ENCODE peak calls at places on chromosomes 5 and 9, in nine cellular contexts. One of them, this sample, is unnamed. For H3K9me3, the result is how much of the 10 kb centered on the place peaks cover.

GRCh38 chr9:85521331-85522197 is 220.2 kb downstream of the AGTPBP1 start:
- DNase-seq in CD8-positive, alpha-beta T cell: no peak
- DNase-seq in cardiac muscle cell: no peak
- DNase-seq in NT2/D1: no peak
- DNase-seq in lung: no peak
- DNase-seq in naive thymus-derived CD4-positive, alpha-beta T cell: no peak
- DNase-seq in H1: no peak
- DNase-seq in endodermal cell: no peak
- DNase-seq in tibial artery: no peak
- DNase-seq in this sample: no peak

GRCh38 chr5:43104102-43104501 is 16.6 kb upstream of the ZNF131 start:
- DNase-seq in tibial artery: no peak
- DNase-seq in lung: no peak
- DNase-seq in H1: no peak
- DNase-seq in naive thymus-derived CD4-positive, alpha-beta T cell: no peak
- DNase-seq in NT2/D1: no peak
- DNase-seq in cardiac muscle cell: peak
- DNase-seq in CD8-positive, alpha-beta T cell: no peak
- DNase-seq in endodermal cell: no peak
- DNase-seq in this sample: no peak

GRCh38 chr9:88571417-88571816 is 36.4 kb downstream of the NXNL2 start:
- DNase-seq in CD8-positive, alpha-beta T cell: no peak
- DNase-seq in naive thymus-derived CD4-positive, alpha-beta T cell: no peak
- DNase-seq in H1: no peak
- DNase-seq in endodermal cell: no peak
- DNase-seq in cardiac muscle cell: no peak
- DNase-seq in NT2/D1: no peak
- DNase-seq in lung: no peak
- DNase-seq in tibial artery: no peak
- DNase-seq in this sample: no peak

GRCh38 chr5:146307796-146308195 is 30.8 kb upstream of the POU4F3 start:
- DNase-seq in naive thymus-derived CD4-positive, alpha-beta T cell: no peak
- DNase-seq in NT2/D1: no peak
- DNase-seq in tibial artery: no peak
- DNase-seq in CD8-positive, alpha-beta T cell: no peak
- DNase-seq in cardiac muscle cell: no peak
- DNase-seq in lung: no peak
- DNase-seq in H1: no peak
- DNase-seq in endodermal cell: no peak
- DNase-seq in this sample: no peak

GRCh38 chr5:11384441-11385250 is 519.6 kb downstream of the CTNND2 start:
- DNase-seq in NT2/D1: no peak
- DNase-seq in tibial artery: no peak
- DNase-seq in CD8-positive, alpha-beta T cell: no peak
- DNase-seq in naive thymus-derived CD4-positive, alpha-beta T cell: no peak
- DNase-seq in cardiac muscle cell: no peak
- DNase-seq in lung: no peak
- DNase-seq in H1: no peak
- DNase-seq in endodermal cell: peak
- DNase-seq in this sample: no peak

GRCh38 chr5:132019857-132020555 is 8.5 kb upstream of the ACSL6 start:
- DNase-seq in naive thymus-derived CD4-positive, alpha-beta T cell: peak
- DNase-seq in H1: no peak
- DNase-seq in cardiac muscle cell: no peak
- DNase-seq in CD8-positive, alpha-beta T cell: peak
- DNase-seq in lung: no peak
- DNase-seq in NT2/D1: no peak
- DNase-seq in endodermal cell: no peak
- DNase-seq in tibial artery: no peak
- DNase-seq in this sample: no peak

GRCh38 chr5:54463696-54464095 is 8.2 kb downstream of the HSPB3 start:
- DNase-seq in CD8-positive, alpha-beta T cell: no peak
- DNase-seq in naive thymus-derived CD4-positive, alpha-beta T cell: no peak
- DNase-seq in cardiac muscle cell: peak
- DNase-seq in H1: no peak
- DNase-seq in endodermal cell: no peak
- DNase-seq in NT2/D1: no peak
- DNase-seq in lung: no peak
- DNase-seq in tibial artery: no peak
- DNase-seq in this sample: no peak

GRCh38 chr5:72841756-72842535 is 25.5 kb downstream of the TNPO1 start:
- DNase-seq in naive thymus-derived CD4-positive, alpha-beta T cell: no peak
- DNase-seq in lung: no peak
- DNase-seq in endodermal cell: no peak
- DNase-seq in cardiac muscle cell: no peak
- DNase-seq in H1: no peak
- DNase-seq in NT2/D1: no peak
- DNase-seq in CD8-positive, alpha-beta T cell: no peak
- DNase-seq in tibial artery: no peak
- DNase-seq in this sample: no peak

GRCh38 chr5:164818440-164818839 is 1313.0 kb downstream of the MAT2B start:
- DNase-seq in naive thymus-derived CD4-positive, alpha-beta T cell: no peak
- DNase-seq in endodermal cell: no peak
- DNase-seq in cardiac muscle cell: no peak
- DNase-seq in lung: no peak
- DNase-seq in NT2/D1: no peak
- DNase-seq in tibial artery: no peak
- DNase-seq in H1: no peak
- DNase-seq in CD8-positive, alpha-beta T cell: no peak
- DNase-seq in this sample: no peak

GRCh38 chr5:144421411-144421810 is 250.7 kb downstream of the KCTD16 start:
- DNase-seq in naive thymus-derived CD4-positive, alpha-beta T cell: no peak
- DNase-seq in cardiac muscle cell: no peak
- DNase-seq in endodermal cell: peak
- DNase-seq in H1: no peak
- DNase-seq in NT2/D1: no peak
- DNase-seq in CD8-positive, alpha-beta T cell: no peak
- DNase-seq in tibial artery: no peak
- DNase-seq in lung: no peak
- DNase-seq in this sample: no peak

GRCh38 chr5:36664762-36665161 is 58.4 kb downstream of the SLC1A3 start:
- DNase-seq in CD8-positive, alpha-beta T cell: no peak
- DNase-seq in cardiac muscle cell: no peak
- DNase-seq in naive thymus-derived CD4-positive, alpha-beta T cell: no peak
- DNase-seq in H1: no peak
- DNase-seq in tibial artery: no peak
- DNase-seq in endodermal cell: peak
- DNase-seq in NT2/D1: no peak
- DNase-seq in lung: no peak
- DNase-seq in this sample: no peak

GRCh38 chr9:36499156-36499886 is 73.4 kb upstream of the MELK start:
- DNase-seq in tibial artery: no peak
- DNase-seq in lung: no peak
- DNase-seq in endodermal cell: no peak
- DNase-seq in H1: no peak
- DNase-seq in cardiac muscle cell: no peak
- DNase-seq in naive thymus-derived CD4-positive, alpha-beta T cell: no peak
- DNase-seq in CD8-positive, alpha-beta T cell: no peak
- DNase-seq in NT2/D1: no peak
- DNase-seq in this sample: no peak

GRCh38 chr9:137502008-137502913 is 43.1 kb upstream of the NSMF start:
- DNase-seq in lung: no peak
- DNase-seq in tibial artery: no peak
- DNase-seq in naive thymus-derived CD4-positive, alpha-beta T cell: no peak
- DNase-seq in endodermal cell: peak
- DNase-seq in NT2/D1: no peak
- DNase-seq in H1: no peak
- DNase-seq in cardiac muscle cell: no peak
- DNase-seq in CD8-positive, alpha-beta T cell: no peak
- DNase-seq in this sample: no peak

GRCh38 chr5:139880416-139881144 is 85.0 kb downstream of the PSD2 start:
- DNase-seq in cardiac muscle cell: no peak
- DNase-seq in tibial artery: no peak
- DNase-seq in NT2/D1: no peak
- DNase-seq in lung: no peak
- DNase-seq in H1: no peak
- DNase-seq in endodermal cell: no peak
- DNase-seq in naive thymus-derived CD4-positive, alpha-beta T cell: no peak
- DNase-seq in CD8-positive, alpha-beta T cell: no peak
- DNase-seq in this sample: no peak

GRCh38 chr5:173800340-173800739 is 87.8 kb upstream of the CPEB4 start:
- DNase-seq in endodermal cell: no peak
- DNase-seq in cardiac muscle cell: peak
- DNase-seq in tibial artery: peak
- DNase-seq in H1: no peak
- DNase-seq in NT2/D1: no peak
- DNase-seq in CD8-positive, alpha-beta T cell: no peak
- DNase-seq in naive thymus-derived CD4-positive, alpha-beta T cell: no peak
- DNase-seq in lung: no peak
- DNase-seq in this sample: no peak

GRCh38 chr5:5637163-5637562 is 214.7 kb downstream of the ICE1 start:
- DNase-seq in tibial artery: no peak
- DNase-seq in lung: no peak
- DNase-seq in NT2/D1: no peak
- DNase-seq in naive thymus-derived CD4-positive, alpha-beta T cell: no peak
- DNase-seq in cardiac muscle cell: no peak
- DNase-seq in endodermal cell: no peak
- DNase-seq in H1: no peak
- DNase-seq in CD8-positive, alpha-beta T cell: no peak
- DNase-seq in this sample: no peak

GRCh38 chr9:124218438-124219289 is 39.1 kb upstream of the NEK6 start:
- DNase-seq in tibial artery: peak
- DNase-seq in endodermal cell: peak
- DNase-seq in H1: no peak
- DNase-seq in cardiac muscle cell: peak
- DNase-seq in naive thymus-derived CD4-positive, alpha-beta T cell: no peak
- DNase-seq in NT2/D1: no peak
- DNase-seq in lung: peak
- DNase-seq in CD8-positive, alpha-beta T cell: peak
- DNase-seq in this sample: no peak

GRCh38 chr5:62790348-62790747 is 211.7 kb downstream of the LRRC70 start:
- DNase-seq in CD8-positive, alpha-beta T cell: no peak
- DNase-seq in cardiac muscle cell: peak
- DNase-seq in lung: peak
- DNase-seq in H1: no peak
- DNase-seq in NT2/D1: no peak
- DNase-seq in endodermal cell: no peak
- DNase-seq in naive thymus-derived CD4-positive, alpha-beta T cell: no peak
- DNase-seq in tibial artery: no peak
- DNase-seq in this sample: no peak

GRCh38 chr5:4100739-4101138 is 505.1 kb downstream of the IRX1 start:
- DNase-seq in H1: no peak
- DNase-seq in naive thymus-derived CD4-positive, alpha-beta T cell: no peak
- DNase-seq in lung: no peak
- DNase-seq in endodermal cell: no peak
- DNase-seq in CD8-positive, alpha-beta T cell: no peak
- DNase-seq in tibial artery: no peak
- DNase-seq in NT2/D1: no peak
- DNase-seq in cardiac muscle cell: no peak
- DNase-seq in this sample: no peak
- H3K9me3 ChIP-seq in H1: under half
- H3K9me3 ChIP-seq in naive thymus-derived CD4-positive, alpha-beta T cell: under half
- H3K9me3 ChIP-seq in lung: under half
- H3K9me3 ChIP-seq in endodermal cell: under half
- H3K9me3 ChIP-seq in CD8-positive, alpha-beta T cell: under half
- H3K9me3 ChIP-seq in tibial artery: under half
- H3K9me3 ChIP-seq in NT2/D1: under half
- H3K9me3 ChIP-seq in cardiac muscle cell: under half
- H3K9me3 ChIP-seq in this sample: under half

GRCh38 chr5:34539183-34539582 is 116.9 kb upstream of the RAI14 start:
- DNase-seq in tibial artery: no peak
- DNase-seq in H1: no peak
- DNase-seq in endodermal cell: no peak
- DNase-seq in NT2/D1: no peak
- DNase-seq in naive thymus-derived CD4-positive, alpha-beta T cell: no peak
- DNase-seq in cardiac muscle cell: no peak
- DNase-seq in lung: no peak
- DNase-seq in CD8-positive, alpha-beta T cell: no peak
- DNase-seq in this sample: no peak
- H3K9me3 ChIP-seq in tibial artery: under half
- H3K9me3 ChIP-seq in H1: under half
- H3K9me3 ChIP-seq in endodermal cell: under half
- H3K9me3 ChIP-seq in NT2/D1: under half
- H3K9me3 ChIP-seq in naive thymus-derived CD4-positive, alpha-beta T cell: under half
- H3K9me3 ChIP-seq in cardiac muscle cell: under half
- H3K9me3 ChIP-seq in lung: under half
- H3K9me3 ChIP-seq in CD8-positive, alpha-beta T cell: under half
- H3K9me3 ChIP-seq in this sample: under half

GRCh38 chr5:141208478-141208877 is at the start of gene PCDHB12:
- DNase-seq in H1: no peak
- DNase-seq in cardiac muscle cell: no peak
- DNase-seq in tibial artery: no peak
- DNase-seq in NT2/D1: no peak
- DNase-seq in lung: no peak
- DNase-seq in naive thymus-derived CD4-positive, alpha-beta T cell: no peak
- DNase-seq in CD8-positive, alpha-beta T cell: no peak
- DNase-seq in endodermal cell: peak
- DNase-seq in this sample: no peak
- H3K9me3 ChIP-seq in H1: under half
- H3K9me3 ChIP-seq in cardiac muscle cell: under half
- H3K9me3 ChIP-seq in tibial artery: half or more
- H3K9me3 ChIP-seq in NT2/D1: under half
- H3K9me3 ChIP-seq in lung: under half
- H3K9me3 ChIP-seq in naive thymus-derived CD4-positive, alpha-beta T cell: under half
- H3K9me3 ChIP-seq in CD8-positive, alpha-beta T cell: under half
- H3K9me3 ChIP-seq in endodermal cell: under half
- H3K9me3 ChIP-seq in this sample: under half

GRCh38 chr5:107719207-107719606 is 48.5 kb upstream of the EFNA5 start:
- DNase-seq in cardiac muscle cell: no peak
- DNase-seq in tibial artery: no peak
- DNase-seq in CD8-positive, alpha-beta T cell: no peak
- DNase-seq in lung: no peak
- DNase-seq in endodermal cell: no peak
- DNase-seq in H1: no peak
- DNase-seq in naive thymus-derived CD4-positive, alpha-beta T cell: no peak
- DNase-seq in NT2/D1: no peak
- DNase-seq in this sample: no peak
- H3K9me3 ChIP-seq in cardiac muscle cell: under half
- H3K9me3 ChIP-seq in tibial artery: under half
- H3K9me3 ChIP-seq in CD8-positive, alpha-beta T cell: under half
- H3K9me3 ChIP-seq in lung: under half
- H3K9me3 ChIP-seq in endodermal cell: under half
- H3K9me3 ChIP-seq in H1: under half
- H3K9me3 ChIP-seq in naive thymus-derived CD4-positive, alpha-beta T cell: under half
- H3K9me3 ChIP-seq in NT2/D1: under half
- H3K9me3 ChIP-seq in this sample: under half